ENCODE peak calls at places on chromosomes 4 and X, in ten cellular contexts. A is effector memory CD8-positive, alpha-beta T cell; L is NAMALWA; I is T47D; K is NCI-H1092; B is AG04449; D is lower lobe of right lung; T is left ventricle myocardium inferior; C is NCI-H226; E is EL. V is an unnamed sample.

GRCh38 chr4:56129431-56129861 is 180.7 kb downstream of the CEP135 start:
- DNase-seq in A (no peak), L (peak; percentile 20), I (peak; percentile 80), K (no peak), B (no peak), D (peak; percentile 55), T (no peak), C (no peak), E (no peak), V (peak; percentile 7)

GRCh38 chr4:184350213-184350817 is 124.0 kb downstream of the IRF2 start:
- DNase-seq in A (no peak), L (no peak), I (no peak), K (no peak), B (no peak), D (no peak), T (no peak), C (no peak), E (no peak), V (no peak)

GRCh38 chr4:164056426-164057142 is 562.1 kb downstream of the TMA16 start:
- DNase-seq in A (no peak), L (no peak), I (no peak), K (no peak), B (no peak), D (no peak), T (no peak), C (no peak), E (no peak), V (no peak)

GRCh38 chr4:107069049-107069448 is 32.9 kb upstream of the DKK2 start:
- DNase-seq in A (no peak), L (no peak), I (no peak), K (no peak), B (no peak), D (no peak), T (no peak), C (no peak), E (peak; percentile 63), V (no peak)

GRCh38 chr4:11323771-11324170 is 104.9 kb downstream of the HS3ST1 start:
- DNase-seq in A (no peak), L (no peak), I (no peak), K (no peak), B (no peak), D (no peak), T (no peak), C (no peak), E (no peak), V (no peak)

GRCh38 chr4:5958199-5958735 is 60.0 kb downstream of the C4orf50 start:
- DNase-seq in A (no peak), L (no peak), I (no peak), K (no peak), B (no peak), D (no peak), T (no peak), C (no peak), E (no peak), V (no peak)

GRCh38 chrX:71640002-71640401 is 21.7 kb upstream of the CXCR3 start:
- DNase-seq in A (no peak), L (no peak), I (no peak), K (no peak), B (no peak), D (no peak), T (no peak), C (no peak), E (no peak), V (no peak)

GRCh38 chr4:909131-909571 is 23.0 kb downstream of the GAK start:
- DNase-seq in A (no peak), L (no peak), I (no peak), K (no peak), B (no peak), D (no peak), T (no peak), C (no peak), E (no peak), V (no peak)

GRCh38 chr4:153223935-153224334 is 19.7 kb downstream of the TRIM2 start:
- DNase-seq in A (no peak), L (no peak), I (no peak), K (peak; percentile 13), B (no peak), D (no peak), T (no peak), C (peak; percentile 86), E (peak; percentile 35), V (no peak)

GRCh38 chr4:94564252-94564651 is 112.5 kb downstream of the PDLIM5 start:
- DNase-seq in A (no peak), L (no peak), I (no peak), K (no peak), B (no peak), D (no peak), T (no peak), C (no peak), E (no peak), V (no peak)

GRCh38 chr4:106628616-106629606 is 260.3 kb upstream of the GIMD1 start:
- DNase-seq in A (no peak), L (no peak), I (no peak), K (no peak), B (no peak), D (no peak), T (no peak), C (no peak), E (peak; percentile 37), V (no peak)